ENCODE peak calls at places on chromosome 20, in five cellular contexts. Y is heart left ventricle; X is CD4-positive, alpha-beta T cell; T is foreskin fibroblast; H is H9. C is an unnamed sample.

GRCh38 chr20:23153696-23154341 is 67.7 kb upstream of the CD93 start:
- DNase-seq in T (no peak), Y (no peak), H (peak), X (no peak), C (no peak)

GRCh38 chr20:13771853-13772453 is 12.8 kb downstream of the ESF1 start:
- DNase-seq in X (no peak), Y (no peak), T (no peak), H (no peak), C (no peak)

GRCh38 chr20:3045042-3045815 is 623 bp upstream of the MRPS26 start:
- DNase-seq in T (peak), H (peak), X (no peak), Y (no peak), C (peak)

GRCh38 chr20:9775176-9775575 is 63.7 kb downstream of the PAK5 start:
- DNase-seq in H (no peak), Y (no peak), T (no peak), X (no peak), C (no peak)

GRCh38 chr20:38866265-38867061 is 59.8 kb upstream of the FAM83D start:
- DNase-seq in H (no peak), T (no peak), X (no peak), Y (no peak), C (no peak)

GRCh38 chr20:10093087-10093591 is 58.4 kb downstream of the ANKEF1 start:
- DNase-seq in X (no peak), Y (no peak), T (peak), H (no peak), C (no peak)

GRCh38 chr20:38748863-38749153 is 548 bp downstream of the ACTR5 start:
- DNase-seq in X (peak), H (peak), T (no peak), Y (no peak), C (no peak)

GRCh38 chr20:37240337-37241055 is 21.1 kb downstream of the GHRH start:
- DNase-seq in Y (no peak), X (no peak), T (no peak), H (no peak), C (no peak)

GRCh38 chr20:51402201-51402600 is 140.3 kb downstream of the NFATC2 start:
- DNase-seq in Y (no peak), T (no peak), H (no peak), X (peak), C (no peak)

GRCh38 chr20:13494019-13494418 is 144.7 kb downstream of the TASP1 start:
- DNase-seq in T (peak), Y (no peak), X (no peak), H (no peak), C (no peak)

GRCh38 chr20:43954704-43955243 is 40.1 kb downstream of the TOX2 start:
- DNase-seq in Y (no peak), H (no peak), X (no peak), T (no peak), C (no peak)

GRCh38 chr20:45339084-45339483 is 9.1 kb downstream of the SDC4 start:
- DNase-seq in T (no peak), H (no peak), Y (no peak), X (no peak), C (no peak)

GRCh38 chr20:61185841-61186601 is 66.0 kb upstream of the CDH4 start:
- DNase-seq in Y (no peak), H (no peak), T (peak), X (no peak), C (no peak)
- TF ChIP-seq CTCF in Y (no peak), H (no peak), T (no peak), X (no peak), C (no peak)

GRCh38 chr20:59948212-59948611 is 8.0 kb downstream of the FAM217B start:
- DNase-seq in H (no peak), Y (no peak), X (no peak), T (no peak), C (no peak)

GRCh38 chr20:59945731-59946130 is 5.5 kb downstream of the FAM217B start:
- DNase-seq in X (no peak), H (no peak), T (no peak), Y (no peak), C (no peak)

GRCh38 chr20:59949911-59950310 is 8.3 kb upstream of the CDH26 start:
- DNase-seq in T (no peak), H (no peak), Y (no peak), X (no peak), C (no peak)

GRCh38 chr20:59945175-59945574 is 5.0 kb downstream of the FAM217B start:
- DNase-seq in T (no peak), Y (no peak), H (no peak), X (no peak), C (no peak)

DNA sequence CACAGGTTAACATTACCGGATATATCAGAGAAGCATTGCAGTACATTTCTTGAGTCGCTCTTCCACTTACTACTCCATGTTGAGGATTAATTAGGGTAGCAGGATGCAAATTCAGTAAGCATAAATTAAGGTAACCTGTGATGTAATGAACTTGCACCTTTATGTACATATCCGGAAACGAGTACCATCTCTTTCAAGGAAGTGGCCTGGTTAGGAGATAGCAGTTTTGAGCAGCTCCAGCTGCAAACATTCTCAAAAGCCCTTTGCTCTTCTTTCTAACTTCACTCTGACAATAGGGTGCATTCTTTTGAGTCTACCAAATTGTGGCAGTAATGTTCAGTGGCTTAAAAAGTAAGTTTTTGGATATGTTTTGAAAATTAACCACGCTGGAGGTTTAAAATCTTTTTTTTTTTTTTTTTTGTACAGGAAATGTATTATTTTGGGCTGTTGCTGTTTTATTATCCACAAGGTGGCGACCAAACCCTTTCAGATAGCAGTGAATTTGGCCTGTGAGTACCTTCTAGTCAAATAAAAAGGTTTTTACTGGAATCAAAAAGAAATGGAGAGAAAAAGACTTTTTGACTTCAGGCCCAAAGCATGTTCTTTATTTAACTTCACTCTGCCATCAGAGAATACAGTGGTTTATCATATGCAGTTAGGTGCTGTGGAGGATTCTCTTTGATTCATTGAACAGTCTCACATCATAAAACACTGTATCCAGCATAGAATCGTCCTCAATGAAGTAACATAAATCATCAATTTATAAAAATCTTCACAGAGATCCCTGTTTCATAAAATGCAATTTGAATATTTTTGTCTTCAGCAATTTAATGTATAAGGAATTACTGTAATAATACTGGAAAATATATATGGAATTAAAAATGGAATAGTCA is 8.9 kb downstream of the FAM217B start:
- DNase-seq in Y (no peak), H (no peak), X (no peak), T (peak), C (no peak)
- TF ChIP-seq CTCF in Y (peak), H (peak), X (peak), T (peak), C (peak)

GRCh38 chr20:16352321-16352720 is 220.9 kb downstream of the KIF16B start:
- DNase-seq in H (no peak), T (no peak), Y (no peak), X (no peak), C (no peak)

GRCh38 chr20:16349518-16350295 is 223.5 kb downstream of the KIF16B start:
- DNase-seq in T (peak), X (no peak), Y (no peak), H (no peak), C (no peak)

GRCh38 chr20:16351415-16351814 is 221.8 kb downstream of the KIF16B start:
- DNase-seq in T (no peak), H (no peak), Y (no peak), X (no peak), C (no peak)

GRCh38 chr20:16350465-16350864 is 222.8 kb downstream of the KIF16B start:
- DNase-seq in X (no peak), Y (no peak), T (peak), H (no peak), C (no peak)

GRCh38 chr20:16352751-16353150 is 220.5 kb downstream of the KIF16B start:
- DNase-seq in X (no peak), T (no peak), H (no peak), Y (no peak), C (no peak)
- TF ChIP-seq CTCF in X (no peak), T (no peak), H (peak), Y (no peak), C (no peak)

DNA sequence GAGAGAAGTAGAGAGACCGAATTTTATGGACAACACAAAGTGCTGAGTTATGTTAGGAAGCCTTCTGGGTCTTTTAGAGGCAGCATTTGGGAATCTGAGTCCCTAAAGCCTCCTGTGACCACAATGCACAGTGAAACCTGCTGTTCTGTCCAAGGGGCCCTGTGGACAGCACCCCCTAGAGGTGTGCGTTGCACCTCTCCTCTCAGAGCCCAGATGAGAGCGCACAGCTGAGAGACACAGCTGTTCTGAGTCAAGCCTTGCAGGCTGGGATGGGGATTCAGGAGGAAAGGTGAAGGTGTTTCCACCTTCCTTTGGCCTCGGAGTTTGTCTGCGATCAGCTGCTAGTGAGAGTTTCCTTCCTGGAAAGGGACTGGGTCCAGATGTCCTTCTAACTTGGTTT is 13.0 kb downstream of the PCK1 start:
- DNase-seq in X (no peak), Y (no peak), T (no peak), H (peak), C (no peak)
- TF ChIP-seq CTCF in X (no peak), Y (no peak), T (peak), H (peak), C (no peak)

DNA sequence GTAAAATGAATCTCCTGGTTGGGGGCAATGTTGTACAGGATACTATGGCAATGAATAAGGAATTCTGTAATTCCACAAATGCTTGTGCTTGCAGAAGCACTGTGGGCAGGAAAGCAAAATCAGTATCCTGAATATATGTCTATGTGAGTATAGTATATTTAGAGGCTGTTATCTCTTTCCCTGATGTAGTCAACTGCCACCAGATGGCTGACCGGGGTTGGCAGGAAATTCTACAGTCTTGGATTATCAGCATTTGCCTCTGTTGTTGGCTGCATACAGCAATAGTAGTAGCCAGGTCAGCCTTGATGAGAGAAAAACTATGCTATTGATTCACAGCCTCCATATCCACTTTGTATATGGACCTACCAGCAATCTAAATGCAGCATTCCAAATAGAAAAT is 425.1 kb upstream of the JAG1 start:
- DNase-seq in Y (no peak), X (no peak), H (no peak), T (peak), C (no peak)
- TF ChIP-seq CTCF in Y (peak), X (no peak), H (peak), T (no peak), C (no peak)

DNA sequence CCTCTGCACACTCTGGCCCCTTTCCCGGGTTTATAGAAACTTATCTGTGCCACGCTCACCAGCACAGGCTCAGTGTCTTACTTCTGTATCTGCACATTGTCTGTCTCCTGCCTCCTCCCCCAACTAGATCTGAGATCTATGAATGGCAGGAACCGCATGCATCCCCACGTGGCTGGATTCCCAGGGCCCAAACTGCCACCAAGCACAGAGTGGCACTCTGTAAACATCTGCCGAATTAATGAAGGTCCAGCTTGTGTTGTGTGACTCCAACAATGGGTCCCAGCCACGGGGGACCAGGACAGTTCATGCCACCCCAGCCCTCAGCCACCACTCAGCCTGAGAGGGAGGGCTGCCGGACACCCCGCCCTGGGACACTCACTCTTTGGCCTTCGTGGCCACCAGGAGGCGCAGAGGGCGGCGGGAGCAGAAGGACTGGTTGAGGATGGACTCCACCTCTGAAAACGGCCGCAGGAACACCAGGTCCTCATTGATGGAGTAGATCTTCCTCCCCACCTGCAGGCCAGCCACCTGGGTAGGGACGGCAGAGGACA is 171.1 kb downstream of the PREX1 start:
- DNase-seq in H (peak), X (no peak), T (no peak), Y (no peak), C (no peak)
- TF ChIP-seq CTCF in H (peak), X (no peak), T (peak), Y (no peak), C (no peak)

C was measured in activated B cell treated with CpG ODN at 0.5 μM for 24 hours.